ENCODE peak calls at places on chromosomes 11 and 22, in eight cellular contexts. U is body of pancreas, K is gastrocnemius medialis, M is spleen, F is fibroblast of villous mesenchyme, Y is BJ, P is fibroblast of mammary gland, L is cardiac fibroblast. D is an unnamed sample.

GRCh38 chr11:8247312-8247711 is 16.4 kb downstream of the LMO1 start:
- DNase-seq in P (peak), U (no peak), K (no peak), F (no peak), Y (no peak), L (no peak), M (peak), D (no peak)

GRCh38 chr11:76120513-76121081 is 85.7 kb downstream of the WNT11 start:
- DNase-seq in F (peak), M (no peak), U (no peak), Y (no peak), L (peak), P (no peak), K (no peak), D (peak)

GRCh38 chr11:128686745-128687177 is 7.1 kb upstream of the FLI1 start:
- DNase-seq in Y (no peak), P (peak), U (peak), M (peak), K (no peak), F (peak), L (peak), D (peak)

GRCh38 chr22:17997456-17997855 is 26.9 kb downstream of the MICAL3 start:
- DNase-seq in K (no peak), U (no peak), P (peak), F (peak), M (no peak), L (no peak), Y (no peak), D (no peak)

GRCh38 chr11:130407978-130408377 is 20.4 kb downstream of the ADAMTS8 start:
- DNase-seq in M (no peak), L (peak), F (peak), U (peak), Y (peak), P (peak), K (no peak), D (peak)

GRCh38 chr11:45267660-45268340 is 18.3 kb downstream of the SYT13 start:
- DNase-seq in M (no peak), K (no peak), L (no peak), F (no peak), P (no peak), U (no peak), Y (no peak), D (no peak)

GRCh38 chr22:31749636-31750364 is at the start of gene PRR14L:
- DNase-seq in P (peak), U (peak), M (peak), K (peak), F (peak), Y (peak), L (peak), D (peak)

GRCh38 chr22:32024791-32025190 is 18.3 kb upstream of the SLC5A1 start:
- DNase-seq in F (no peak), K (no peak), M (no peak), L (no peak), P (peak), Y (no peak), U (no peak), D (no peak)

GRCh38 chr11:22472306-22472705 is 134.1 kb downstream of the SLC17A6 start:
- DNase-seq in Y (no peak), U (no peak), P (no peak), L (no peak), F (no peak), M (no peak), K (no peak), D (no peak)

GRCh38 chr11:15073361-15074205 is at the start of gene CALCB:
- DNase-seq in U (peak), L (peak), Y (no peak), K (no peak), F (peak), M (no peak), P (peak), D (peak)

GRCh38 chr11:123194308-123195181 is 503 bp downstream of the CLMP start:
- DNase-seq in Y (no peak), P (peak), L (peak), M (no peak), K (no peak), F (peak), U (no peak), D (peak)

GRCh38 chr22:34001701-34002466 is 81.6 kb upstream of the LARGE1 start:
- DNase-seq in Y (no peak), F (no peak), L (no peak), M (no peak), K (no peak), P (no peak), U (no peak), D (no peak)

GRCh38 chr22:36356708-36357694 is 30.8 kb downstream of the MYH9 start:
- DNase-seq in L (no peak), K (no peak), M (no peak), U (no peak), P (peak), F (no peak), Y (no peak), D (peak)

GRCh38 chr22:37561209-37562048 is 1.1 kb downstream of the CDC42EP1 start:
- DNase-seq in K (peak), M (peak), F (peak), U (peak), P (peak), L (peak), Y (no peak), D (peak)

GRCh38 chr22:33049125-33049729 is 9.0 kb downstream of the SYN3 start:
- DNase-seq in P (peak), K (peak), L (peak), U (peak), Y (peak), F (peak), M (peak), D (peak)

GRCh38 chr11:87265132-87265531 is 227.4 kb downstream of the TMEM135 start:
- DNase-seq in U (no peak), L (peak), P (peak), Y (no peak), M (no peak), K (no peak), F (peak), D (peak)

GRCh38 chr22:49705631-49706352 is 121.9 kb downstream of the BRD1 start:
- DNase-seq in K (no peak), P (no peak), F (no peak), M (peak), L (no peak), Y (no peak), U (no peak), D (no peak)

GRCh38 chr11:30586251-30587144 is at the start of gene MPPED2:
- DNase-seq in M (peak), Y (no peak), L (no peak), F (no peak), K (no peak), U (peak), P (no peak), D (no peak)

GRCh38 chr11:35412285-35412684 is 7.1 kb downstream of the SLC1A2 start:
- DNase-seq in K (no peak), L (peak), U (no peak), F (no peak), P (peak), Y (no peak), M (no peak), D (no peak)

GRCh38 chr22:24460418-24461089 is 33.2 kb downstream of the ADORA2A start:
- DNase-seq in P (no peak), Y (no peak), U (no peak), K (no peak), L (peak), F (peak), M (no peak), D (peak)

GRCh38 chr22:50730013-50730891 is 7.8 kb upstream of the ACR start:
- DNase-seq in P (no peak), K (no peak), Y (no peak), M (peak), L (no peak), U (no peak), F (no peak), D (no peak)

GRCh38 chr11:61293869-61294716 is 1.0 kb downstream of the VWCE start:
- DNase-seq in F (peak), K (peak), U (peak), M (peak), L (peak), Y (no peak), P (peak), D (peak)

GRCh38 chr11:130721736-130722135 is 194.5 kb downstream of the SNX19 start:
- DNase-seq in K (no peak), L (peak), P (peak), U (no peak), Y (no peak), F (peak), M (no peak), D (peak)

GRCh38 chr22:44597616-44598015 is 99.6 kb upstream of the RTL6 start:
- DNase-seq in U (peak), P (peak), Y (peak), M (no peak), K (no peak), L (no peak), F (no peak), D (no peak)

GRCh38 chr11:62923634-62924411 is 2.7 kb upstream of the CHRM1 start:
- DNase-seq in Y (no peak), K (no peak), F (no peak), L (no peak), M (no peak), P (no peak), U (no peak), D (no peak)

GRCh38 chr11:62928011-62928410 is 6.8 kb upstream of the CHRM1 start:
- DNase-seq in L (no peak), Y (no peak), U (no peak), K (no peak), M (peak), F (no peak), P (no peak), D (no peak)

GRCh38 chr11:62925308-62925707 is 4.1 kb upstream of the CHRM1 start:
- DNase-seq in P (no peak), Y (no peak), F (no peak), M (no peak), U (no peak), K (no peak), L (no peak), D (no peak)

GRCh38 chr11:62925745-62926668 is 4.8 kb upstream of the CHRM1 start:
- DNase-seq in P (no peak), U (no peak), F (no peak), M (peak), Y (no peak), K (no peak), L (no peak), D (no peak)

DNA sequence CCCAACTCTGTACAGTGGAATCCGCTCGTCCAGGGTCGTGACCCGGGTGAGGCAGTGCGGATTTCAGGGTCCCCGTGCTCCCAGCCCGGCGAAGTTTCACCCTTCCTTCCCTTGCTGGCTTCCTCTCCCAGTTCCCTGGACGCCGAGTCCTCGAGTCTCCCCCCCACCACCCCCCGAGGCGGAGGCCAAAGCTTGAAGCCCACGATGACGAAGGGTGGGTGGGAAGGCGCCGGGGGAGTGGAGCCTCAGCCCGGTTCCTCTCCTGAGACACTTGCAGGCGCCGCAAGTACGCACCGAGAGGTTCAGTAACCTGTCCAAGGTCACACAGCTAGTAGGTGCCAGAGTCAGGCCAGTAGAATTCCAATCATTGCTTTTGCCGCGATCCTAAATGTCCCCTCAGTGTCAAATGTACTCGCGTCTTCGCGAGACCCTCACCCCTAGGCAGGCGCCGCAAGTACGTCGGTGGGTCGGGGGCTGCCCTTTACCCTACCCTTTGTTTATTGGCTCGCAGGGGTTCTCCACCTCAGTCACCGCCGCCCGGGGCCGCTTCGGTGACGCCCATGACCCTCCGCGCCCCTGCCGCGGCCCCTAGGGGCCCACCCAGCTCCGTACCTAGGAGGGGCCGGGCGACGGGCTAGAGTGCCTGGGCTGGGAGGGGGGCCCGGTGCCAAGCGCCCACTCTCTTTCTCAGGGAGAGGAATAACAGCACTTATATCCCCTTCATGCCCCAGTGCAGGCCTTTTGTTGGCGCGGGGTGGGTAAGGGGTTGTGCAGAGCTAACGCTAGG is 5.7 kb upstream of the CHRM1 start:
- DNase-seq in U (no peak), M (peak), L (no peak), Y (no peak), K (no peak), F (no peak), P (no peak), D (no peak)
- H3K4me3 ChIP-seq in U (no peak), M (peak), L (no peak), Y (no peak), K (peak), F (no peak), P (no peak), D (no peak)

GRCh38 chr11:65891180-65892136 is 985 bp downstream of the CCDC85B start:
- DNase-seq in L (peak), K (no peak), M (peak), U (no peak), P (peak), Y (no peak), F (no peak), D (peak)
- TF ChIP-seq CTCF in L (peak), K (no peak), M (peak), U (no peak), P (peak), Y (peak), F (peak), D (peak)

DNA sequence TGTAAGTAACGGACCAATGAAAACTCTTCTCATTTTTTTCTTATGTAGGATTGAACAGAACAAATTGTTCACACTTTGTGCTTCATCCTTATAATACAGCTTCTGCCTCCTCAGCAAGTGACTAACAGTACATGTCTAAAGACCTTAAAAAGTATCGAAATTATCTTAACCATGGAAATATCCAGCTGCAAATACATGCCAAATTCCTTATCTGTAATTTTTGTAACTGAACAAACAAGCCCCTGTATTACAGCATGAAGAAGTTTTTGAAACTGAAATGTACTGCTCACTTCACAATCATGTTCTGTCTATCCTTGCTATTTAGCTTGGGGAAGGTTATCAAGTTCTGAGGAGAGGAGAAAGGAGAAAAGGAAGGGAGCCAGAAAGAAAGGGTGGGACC is 20.4 kb downstream of the WT1 start:
- DNase-seq in L (peak), Y (no peak), K (no peak), P (no peak), M (no peak), F (no peak), U (no peak), D (no peak)
- H3K4me3 ChIP-seq in L (no peak), Y (no peak), K (no peak), P (no peak), M (no peak), F (no peak), U (no peak), D (no peak)

GRCh38 chr11:16191212-16191851 is 165.0 kb downstream of the SOX6 start:
- DNase-seq in L (no peak), Y (no peak), K (no peak), M (no peak), F (no peak), P (no peak), U (no peak), D (no peak)
- TF ChIP-seq CTCF in L (no peak), Y (no peak), K (no peak), M (no peak), F (no peak), P (no peak), U (peak), D (no peak)

GRCh38 chr22:19713650-19714319 is 518 bp upstream of the SEPTIN5 start:
- DNase-seq in Y (no peak), F (no peak), L (no peak), K (no peak), P (no peak), M (peak), U (no peak), D (no peak)
- H3K4me3 ChIP-seq in Y (peak), F (peak), L (peak), K (peak), P (peak), M (peak), U (peak), D (peak)

D was measured in astrocyte of the spinal cord.